ENCODE peak calls at places on chromosomes 2 and 18, in four cellular contexts. F, Q, Y and V are unnamed samples.

GRCh38 chr2:162317910-162318279 is 589 bp downstream of the IFIH1 start:
- DNase-seq in F (peak; percentile 8), Q (no peak), Y (no peak), V (peak; percentile 19)

GRCh38 chr2:231615058-231615671 is 22.5 kb downstream of the TEX44 start:
- DNase-seq in F (no peak), Q (no peak), Y (no peak), V (no peak)

GRCh38 chr2:162474006-162474405 is 130.1 kb downstream of the GCA start:
- DNase-seq in F (no peak), Q (no peak), Y (no peak), V (no peak)

GRCh38 chr2:233084488-233084887 is 24.3 kb downstream of the INPP5D start:
- DNase-seq in F (no peak), Q (no peak), Y (peak; percentile 78), V (no peak)

GRCh38 chr2:137220438-137220998 is 455.2 kb downstream of the THSD7B start:
- DNase-seq in F (no peak), Q (no peak), Y (no peak), V (no peak)

GRCh38 chr2:235709124-235709813 is 215.4 kb downstream of the AGAP1 start:
- DNase-seq in F (no peak), Q (peak; percentile 48), Y (no peak), V (no peak)

GRCh38 chr18:34153711-34154110 is 71.0 kb downstream of the NOL4 start:
- DNase-seq in F (no peak), Q (peak; percentile 23), Y (peak; percentile 13), V (no peak)

GRCh38 chr18:52766002-52766540 is 426.1 kb downstream of the DCC start:
- DNase-seq in F (no peak), Q (no peak), Y (no peak), V (no peak)

GRCh38 chr2:43853141-43854081 is 14.6 kb downstream of the ABCG8 start:
- DNase-seq in F (peak; percentile 2), Q (no peak), Y (no peak), V (peak; percentile 4)

GRCh38 chr2:79040967-79041582 is 15.6 kb downstream of the REG3G start:
- DNase-seq in F (peak; percentile 23), Q (peak; percentile 15), Y (no peak), V (peak; percentile 7)

GRCh38 chr2:230012242-230012884 is 56.4 kb downstream of the SLC16A14 start:
- DNase-seq in F (no peak), Q (no peak), Y (no peak), V (peak; percentile 31)

GRCh38 chr2:156309106-156309505 is 23.4 kb downstream of the NR4A2 start:
- DNase-seq in F (no peak), Q (no peak), Y (no peak), V (no peak)

GRCh38 chr18:3368193-3368592 is 81.8 kb upstream of the TGIF1 start:
- DNase-seq in F (no peak), Q (no peak), Y (no peak), V (no peak)

GRCh38 chr2:164972216-164972615 is 16.9 kb upstream of the SLC38A11 start:
- DNase-seq in F (no peak), Q (no peak), Y (no peak), V (no peak)

GRCh38 chr2:164975885-164976284 is 20.6 kb upstream of the SLC38A11 start:
- DNase-seq in F (no peak), Q (no peak), Y (no peak), V (no peak)

GRCh38 chr2:164974221-164974620 is 18.9 kb upstream of the SLC38A11 start:
- DNase-seq in F (no peak), Q (no peak), Y (no peak), V (no peak)

GRCh38 chr2:164979113-164979512 is 23.8 kb upstream of the SLC38A11 start:
- DNase-seq in F (no peak), Q (no peak), Y (no peak), V (no peak)

GRCh38 chr2:164976301-164976700 is 21.0 kb upstream of the SLC38A11 start:
- DNase-seq in F (no peak), Q (no peak), Y (no peak), V (no peak)
- TF ChIP-seq FOXM1 in F (no peak), Q (no peak), Y (no peak), V (no peak)

DNA sequence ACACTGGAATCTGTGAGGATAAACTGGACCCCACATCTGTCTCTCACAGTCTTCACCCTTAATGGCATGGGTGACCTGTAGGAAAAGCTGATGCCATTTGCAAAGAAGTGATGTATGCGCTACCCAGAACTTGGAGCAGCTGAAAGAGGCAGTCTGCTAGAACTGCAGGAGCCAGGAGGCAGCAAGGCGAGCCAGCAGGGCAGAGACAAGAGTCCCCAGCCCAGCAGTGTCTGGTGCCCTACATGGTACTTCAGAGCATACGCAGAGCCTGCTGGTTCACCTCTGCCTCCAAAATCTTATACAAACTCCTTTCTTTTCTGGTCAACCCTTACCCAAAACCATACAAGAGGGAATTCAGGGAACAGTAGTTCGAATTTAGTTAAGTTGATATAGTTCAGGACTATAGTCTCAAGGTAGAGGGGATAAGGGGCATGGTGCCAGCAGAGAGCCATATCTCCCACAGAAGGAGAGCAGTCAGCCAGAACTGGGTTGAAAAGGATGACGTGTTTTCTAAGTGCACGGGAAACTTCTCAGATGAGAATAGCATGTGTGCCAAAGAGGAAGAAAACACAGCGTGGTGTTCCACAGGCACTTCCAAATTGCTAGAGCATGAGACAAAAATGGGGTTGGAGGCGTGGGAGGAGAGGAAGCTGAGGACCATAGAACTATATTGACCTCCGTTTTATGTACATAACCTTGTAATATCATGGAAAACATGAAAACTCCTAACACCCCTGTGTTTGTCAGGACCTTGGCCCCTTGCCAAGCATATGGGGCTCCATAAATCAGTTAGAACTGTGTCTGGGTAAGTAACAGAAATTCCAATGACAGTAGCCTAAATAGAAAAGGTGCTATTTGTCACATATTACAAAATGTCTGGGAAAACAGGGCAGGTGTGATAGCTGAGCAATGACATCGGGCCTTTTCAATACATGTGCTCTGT is 682.8 kb upstream of the RAB6C start:
- DNase-seq in F (no peak), Q (no peak), Y (no peak), V (no peak)
- TF ChIP-seq FOXM1 in F (no peak), Q (no peak), Y (no peak), V (no peak)

GRCh38 chr2:84957771-84958134 is 13.2 kb upstream of the KCMF1 start:
- DNase-seq in F (no peak), Q (no peak), Y (no peak), V (no peak)

GRCh38 chr2:84958135-84959044 is 12.6 kb upstream of the KCMF1 start:
- DNase-seq in F (peak; percentile 37), Q (peak; percentile 80), Y (no peak), V (no peak)

GRCh38 chr2:84960157-84960506 is 10.8 kb upstream of the KCMF1 start:
- DNase-seq in F (no peak), Q (no peak), Y (no peak), V (no peak)

GRCh38 chr2:84959045-84959493 is 11.9 kb upstream of the KCMF1 start:
- DNase-seq in F (no peak), Q (no peak), Y (no peak), V (no peak)

DNA sequence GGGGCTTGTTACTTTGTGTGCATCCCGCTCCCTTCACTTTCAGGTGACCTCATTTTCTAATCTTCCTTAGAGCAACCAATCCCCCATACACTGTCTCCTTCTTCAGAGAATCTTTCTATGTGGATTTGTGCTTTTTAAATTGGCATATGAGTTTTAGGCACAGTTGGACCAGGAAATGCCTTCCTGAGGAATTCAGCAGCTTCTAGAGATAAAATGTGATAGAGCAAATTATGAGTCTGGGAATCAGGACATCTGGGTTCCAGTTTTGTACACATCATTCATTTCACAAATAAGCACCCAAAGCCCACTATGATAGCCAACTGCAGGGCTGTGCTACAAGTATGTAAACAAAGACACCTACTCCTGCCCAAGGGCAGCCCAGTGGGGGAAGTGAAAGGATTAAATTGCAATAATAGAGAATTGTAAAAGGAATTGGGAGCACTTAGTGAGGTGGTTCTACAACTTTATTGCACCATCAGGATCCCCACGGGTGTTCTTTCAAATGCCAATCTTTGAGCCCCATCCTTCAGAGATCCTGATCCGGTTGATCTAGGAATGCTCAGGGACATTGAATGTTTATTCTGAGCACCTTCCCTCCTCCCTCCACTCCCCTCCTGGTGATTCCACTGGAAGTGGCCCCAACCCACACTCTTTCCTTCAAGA is 11.3 kb upstream of the KCMF1 start:
- DNase-seq in F (no peak), Q (no peak), Y (no peak), V (no peak)
- TF ChIP-seq FOXM1 in F (no peak), Q (no peak), Y (no peak), V (no peak)

GRCh38 chr2:187483537-187483936 is 35.5 kb upstream of the CALCRL start:
- DNase-seq in F (no peak), Q (no peak), Y (no peak), V (no peak)

GRCh38 chr2:187481543-187481942 is 33.5 kb upstream of the CALCRL start:
- DNase-seq in F (no peak), Q (no peak), Y (no peak), V (no peak)

GRCh38 chr2:187482796-187483195 is 34.7 kb upstream of the CALCRL start:
- DNase-seq in F (no peak), Q (no peak), Y (peak; percentile 32), V (no peak)

GRCh38 chr2:187486241-187486640 is 38.2 kb upstream of the CALCRL start:
- DNase-seq in F (no peak), Q (no peak), Y (no peak), V (no peak)

DNA sequence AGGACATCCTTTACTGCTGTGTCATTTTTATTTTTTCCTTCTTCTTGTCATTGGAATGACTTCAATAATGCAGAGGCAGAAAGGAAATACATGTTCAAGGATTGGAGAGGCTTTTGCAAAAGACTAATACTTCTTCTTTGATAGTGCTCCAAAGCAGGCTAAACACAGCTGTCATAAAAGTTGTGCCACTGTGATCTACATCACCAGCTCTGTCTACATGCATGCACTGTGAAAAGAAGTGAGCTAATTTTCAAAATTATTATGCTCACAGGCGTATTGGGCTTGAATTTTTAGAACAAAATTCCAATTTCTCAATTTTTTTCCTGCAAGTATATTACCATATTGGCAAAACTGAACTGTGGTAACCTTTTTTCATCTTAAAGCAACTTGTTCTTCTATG is 37.5 kb upstream of the CALCRL start:
- DNase-seq in F (no peak), Q (no peak), Y (no peak), V (no peak)
- TF ChIP-seq FOXM1 in F (no peak), Q (no peak), Y (no peak), V (no peak)